ENCODE peak calls at places on chromosomes 4 and X, in eight cellular contexts. Y, P, N, G, X, J, C and Q are unnamed samples.

GRCh38 chrX:21806691-21807090 is 32.7 kb upstream of the MBTPS2 start:
- DNase-seq in Y (no peak), P (no peak), N (no peak), G (no peak), X (peak), J (no peak), C (peak), Q (no peak)

GRCh38 chr4:150006197-150006596 is 72.0 kb upstream of the DCLK2 start:
- DNase-seq in Y (no peak), P (peak), N (no peak), G (no peak), X (no peak), J (no peak), C (no peak), Q (no peak)

GRCh38 chr4:165175879-165176278 is 31.5 kb upstream of the KLHL2 start:
- DNase-seq in Y (no peak), P (no peak), N (no peak), G (no peak), X (no peak), J (no peak), C (peak), Q (no peak)

GRCh38 chr4:84948056-84948455 is 18.4 kb downstream of the WDFY3 start:
- DNase-seq in Y (no peak), P (peak), N (no peak), G (no peak), X (no peak), J (no peak), C (no peak), Q (no peak)

GRCh38 chrX:153379971-153380581 is 21.1 kb downstream of the PNMA6E start:
- DNase-seq in Y (no peak), P (no peak), N (no peak), G (no peak), X (no peak), J (no peak), C (no peak), Q (no peak)

GRCh38 chr4:108953941-108954340 is 191.1 kb upstream of the ETNPPL start:
- DNase-seq in Y (no peak), P (no peak), N (no peak), G (no peak), X (no peak), J (no peak), C (no peak), Q (no peak)

GRCh38 chrX:68659385-68659784 is 11.9 kb downstream of the STARD8 start:
- DNase-seq in Y (no peak), P (no peak), N (no peak), G (no peak), X (no peak), J (no peak), C (no peak), Q (no peak)

GRCh38 chrX:136920001-136920400 is 39.5 kb upstream of the RBMX start:
- DNase-seq in Y (no peak), P (no peak), N (no peak), G (no peak), X (no peak), J (no peak), C (no peak), Q (no peak)

GRCh38 chr4:2042207-2042946 is 16.8 kb upstream of the NAT8L start:
- DNase-seq in Y (no peak), P (peak), N (no peak), G (no peak), X (no peak), J (no peak), C (peak), Q (no peak)

GRCh38 chr4:186606593-186606992 is 51.2 kb upstream of the MTNR1A start:
- DNase-seq in Y (no peak), P (no peak), N (no peak), G (no peak), X (no peak), J (no peak), C (no peak), Q (no peak)

GRCh38 chr4:25860586-25861421 is 2.0 kb downstream of the SEL1L3 start:
- DNase-seq in Y (peak), P (no peak), N (no peak), G (no peak), X (no peak), J (no peak), C (no peak), Q (peak)

GRCh38 chr4:40058854-40059253 is 2.2 kb downstream of the N4BP2 start:
- DNase-seq in Y (no peak), P (no peak), N (no peak), G (no peak), X (no peak), J (no peak), C (no peak), Q (no peak)

GRCh38 chr4:105715692-105716278 is 7.2 kb downstream of the GSTCD start:
- DNase-seq in Y (no peak), P (peak), N (no peak), G (no peak), X (no peak), J (no peak), C (peak), Q (no peak)

GRCh38 chr4:109816082-109816442 is 500 bp downstream of the GAR1 start:
- DNase-seq in Y (no peak), P (peak), N (peak), G (no peak), X (no peak), J (no peak), C (peak), Q (no peak)

GRCh38 chr4:121360496-121360895 is 20.3 kb downstream of the QRFPR start:
- DNase-seq in Y (no peak), P (no peak), N (no peak), G (no peak), X (no peak), J (no peak), C (peak), Q (no peak)

GRCh38 chr4:123653211-123653610 is 256.6 kb downstream of the SPRY1 start:
- DNase-seq in Y (no peak), P (no peak), N (no peak), G (no peak), X (no peak), J (no peak), C (no peak), Q (no peak)

GRCh38 chr4:137961051-137961438 is 281.1 kb downstream of the SLC7A11 start:
- DNase-seq in Y (peak), P (peak), N (no peak), G (no peak), X (no peak), J (no peak), C (peak), Q (no peak)

GRCh38 chr4:90904018-90904417 is 776.8 kb downstream of the CCSER1 start:
- DNase-seq in Y (no peak), P (no peak), N (no peak), G (no peak), X (no peak), J (no peak), C (peak), Q (no peak)

GRCh38 chr4:76703123-76703490 is 194.8 kb downstream of the SOWAHB start:
- DNase-seq in Y (no peak), P (no peak), N (no peak), G (no peak), X (no peak), J (no peak), C (peak), Q (no peak)